ENCODE peak calls at places on chromosomes 16 and 17, in five cellular contexts. K is lower lobe of right lung, C is T-helper 1 cell, X is NCI-H1092 treated with DMSO at 0.1 percent for 48 hours, E is kidney. I is an unnamed sample.

GRCh38 chr17:19747829-19748806 is at the start of gene ALDH3A1:
- DNase-seq in K (no peak), C (no peak), X (no peak), E (no peak), I (no peak)

GRCh38 chr16:27706156-27706705 is 156.3 kb downstream of the KATNIP start:
- DNase-seq in K (no peak), C (no peak), X (no peak), E (peak; percentile 12), I (no peak)

GRCh38 chr16:48918520-48919258 is 308.7 kb upstream of the N4BP1 start:
- DNase-seq in K (no peak), C (no peak), X (no peak), E (no peak), I (no peak)

GRCh38 chr17:6328279-6328678 is 106.6 kb downstream of the AIPL1 start:
- DNase-seq in K (no peak), C (no peak), X (no peak), E (no peak), I (no peak)

GRCh38 chr17:8366231-8366630 is 10.3 kb downstream of the KRABD2 start:
- DNase-seq in K (no peak), C (no peak), X (no peak), E (no peak), I (no peak)

GRCh38 chr17:61490540-61490975 is 38.3 kb downstream of the TBX4 start:
- DNase-seq in K (no peak), C (no peak), X (no peak), E (no peak), I (no peak)

GRCh38 chr17:76202516-76202915 is 37.8 kb downstream of the RNF157 start:
- DNase-seq in K (no peak), C (no peak), X (no peak), E (no peak), I (no peak)

GRCh38 chr17:40111221-40112128 is 10.3 kb upstream of the MSL1 start:
- DNase-seq in K (peak; percentile 84), C (peak; percentile 53), X (peak; percentile 83), E (peak; percentile 97), I (peak; percentile 88)

I was measured in MM.1S.